ENCODE peak calls at places on chromosomes 12 and 14, in five cellular contexts. N, G, F, M and R are unnamed samples.

GRCh38 chr14:49993565-49993964 is 100.7 kb downstream of the ARF6 start:
- DNase-seq in N (no peak), G (no peak), F (no peak), M (no peak), R (no peak)

GRCh38 chr12:66103011-66103913 is 27.3 kb downstream of the LLPH start:
- DNase-seq in N (no peak), G (no peak), F (no peak), M (no peak), R (no peak)

GRCh38 chr12:111033281-111034147 is 113.1 kb upstream of the MYL2 start:
- DNase-seq in N (no peak), G (no peak), F (no peak), M (no peak), R (no peak)

GRCh38 chr14:66959437-66960050 is 229.7 kb upstream of the GARIN2 start:
- DNase-seq in N (no peak), G (no peak), F (no peak), M (no peak), R (no peak)

GRCh38 chr12:48814313-48815280 is 3.7 kb upstream of the CACNB3 start:
- DNase-seq in N (peak), G (no peak), F (peak), M (peak), R (peak)

GRCh38 chr14:60845523-60845922 is 111.0 kb downstream of the MNAT1 start:
- DNase-seq in N (no peak), G (no peak), F (no peak), M (no peak), R (no peak)

GRCh38 chr14:63134801-63135200 is 69.4 kb upstream of the RHOJ start:
- DNase-seq in N (no peak), G (no peak), F (no peak), M (peak), R (peak)

GRCh38 chr12:8038659-8039114 is 6.2 kb downstream of the FOXJ2 start:
- DNase-seq in N (no peak), G (peak), F (no peak), M (peak), R (peak)

GRCh38 chr14:100825691-100826331 is at the start of gene MEG3:
- DNase-seq in N (peak), G (no peak), F (no peak), M (peak), R (peak)

GRCh38 chr12:12533238-12533829 is 29.3 kb downstream of the DUSP16 start:
- DNase-seq in N (no peak), G (no peak), F (no peak), M (peak), R (no peak)

GRCh38 chr12:24991209-24992049 is 42.5 kb upstream of the BCAT1 start:
- DNase-seq in N (no peak), G (peak), F (no peak), M (peak), R (peak)

GRCh38 chr12:127052491-127053232 is 1214.3 kb upstream of the TMEM132C start:
- DNase-seq in N (no peak), G (no peak), F (no peak), M (no peak), R (peak)

GRCh38 chr14:88128811-88129210 is 123.9 kb downstream of the GPR65 start:
- DNase-seq in N (no peak), G (no peak), F (no peak), M (no peak), R (peak)